ENCODE peak calls at places on chromosome 6, in nine cellular contexts. J is heart right ventricle, L is Caki2, F is NCI-H82, H is occipital lobe, I is brain pericyte, U is pancreas, C is iris pigment epithelial cell, Z is cardiac fibroblast. K is an unnamed sample.
A peak's percentile ranks its signal among the peaks of the same experiment; 100 is the strongest.

GRCh38 chr6:90846824-90847223 is 260.0 kb upstream of the MAP3K7 start:
- DNase-seq in J (no peak), L (no peak), F (peak; percentile 1), H (no peak), I (no peak), U (no peak), C (peak; percentile 2), Z (no peak), K (no peak)

GRCh38 chr6:84061613-84062398 is 28.2 kb downstream of the MRAP2 start:
- DNase-seq in J (no peak), L (no peak), F (no peak), H (no peak), I (no peak), U (no peak), C (no peak), Z (no peak), K (no peak)

GRCh38 chr6:157753291-157753690 is 69.8 kb upstream of the SNX9 start:
- DNase-seq in J (no peak), L (no peak), F (peak; percentile 28), H (no peak), I (no peak), U (no peak), C (peak; percentile 38), Z (no peak), K (no peak)

GRCh38 chr6:106069478-106069877 is 16.7 kb upstream of the PRDM1 start:
- DNase-seq in J (peak; percentile 30), L (peak; percentile 91), F (peak; percentile 97), H (no peak), I (peak; percentile 57), U (no peak), C (peak; percentile 89), Z (peak; percentile 91), K (no peak)

GRCh38 chr6:25627001-25627400 is 25.0 kb upstream of the SCGN start:
- DNase-seq in J (no peak), L (no peak), F (no peak), H (no peak), I (no peak), U (no peak), C (no peak), Z (no peak), K (no peak)

GRCh38 chr6:132136976-132137375 is 185.8 kb upstream of the CCN2 start:
- DNase-seq in J (no peak), L (no peak), F (no peak), H (no peak), I (no peak), U (no peak), C (no peak), Z (no peak), K (no peak)

GRCh38 chr6:44572346-44572745 is 184.8 kb downstream of the CDC5L start:
- DNase-seq in J (no peak), L (no peak), F (no peak), H (no peak), I (no peak), U (no peak), C (no peak), Z (peak; percentile 49), K (no peak)

GRCh38 chr6:44133003-44133931 is 5.9 kb downstream of the TMEM63B start:
- DNase-seq in J (peak; percentile 52), L (peak; percentile 57), F (peak; percentile 86), H (peak; percentile 67), I (peak; percentile 38), U (no peak), C (peak; percentile 53), Z (peak; percentile 42), K (no peak)

GRCh38 chr6:169677096-169677495 is 24.7 kb downstream of the WDR27 start:
- DNase-seq in J (no peak), L (no peak), F (no peak), H (no peak), I (no peak), U (no peak), C (peak; percentile 41), Z (no peak), K (no peak)

GRCh38 chr6:63637865-63638445 is 2.4 kb downstream of the PHF3 start:
- DNase-seq in J (no peak), L (no peak), F (no peak), H (no peak), I (no peak), U (no peak), C (peak; percentile 6), Z (no peak), K (no peak)

GRCh38 chr6:21604081-21604480 is 10.5 kb downstream of the SOX4 start:
- DNase-seq in J (no peak), L (no peak), F (no peak), H (no peak), I (no peak), U (no peak), C (no peak), Z (no peak), K (no peak)

GRCh38 chr6:130613176-130613575 is 214.0 kb upstream of the SMLR1 start:
- DNase-seq in J (no peak), L (no peak), F (no peak), H (no peak), I (no peak), U (no peak), C (no peak), Z (no peak), K (no peak)

GRCh38 chr6:99810942-99811633 is 182.9 kb downstream of the MCHR2 start:
- DNase-seq in J (no peak), L (peak; percentile 10), F (no peak), H (no peak), I (no peak), U (no peak), C (no peak), Z (no peak), K (no peak)

GRCh38 chr6:106247293-106247692 is 78.3 kb downstream of the ATG5 start:
- DNase-seq in J (no peak), L (no peak), F (no peak), H (no peak), I (no peak), U (no peak), C (peak; percentile 47), Z (peak; percentile 87), K (no peak)

GRCh38 chr6:42742116-42742894 is 3.6 kb downstream of the TBCC start:
- DNase-seq in J (no peak), L (peak; percentile 57), F (peak; percentile 99), H (no peak), I (no peak), U (no peak), C (peak; percentile 54), Z (peak; percentile 32), K (no peak)

GRCh38 chr6:129110687-129111343 is 227.9 kb downstream of the LAMA2 start:
- DNase-seq in J (no peak), L (no peak), F (no peak), H (no peak), I (no peak), U (no peak), C (peak; percentile 39), Z (peak; percentile 29), K (no peak)

GRCh38 chr6:72826744-72827438 is 205.0 kb downstream of the KCNQ5 start:
- DNase-seq in J (no peak), L (no peak), F (no peak), H (no peak), I (no peak), U (no peak), C (peak; percentile 45), Z (peak; percentile 84), K (no peak)

GRCh38 chr6:42963855-42964605 is 3.5 kb downstream of the GNMT start:
- DNase-seq in J (no peak), L (peak; percentile 40), F (peak; percentile 88), H (no peak), I (no peak), U (no peak), C (peak; percentile 61), Z (peak; percentile 63), K (no peak)

GRCh38 chr6:113094781-113095180 is 747.7 kb downstream of the RFPL4B start:
- DNase-seq in J (no peak), L (no peak), F (no peak), H (no peak), I (no peak), U (no peak), C (peak; percentile 88), Z (peak; percentile 51), K (no peak)

GRCh38 chr6:143270026-143270425 is 180.5 kb downstream of the ADAT2 start:
- DNase-seq in J (no peak), L (no peak), F (no peak), H (no peak), I (no peak), U (no peak), C (peak; percentile 17), Z (peak; percentile 22), K (no peak)

GRCh38 chr6:87393026-87393622 is 14.6 kb upstream of the CFAP206 start:
- DNase-seq in J (peak; percentile 30), L (peak; percentile 63), F (peak; percentile 84), H (peak; percentile 1), I (peak; percentile 37), U (no peak), C (peak; percentile 67), Z (peak; percentile 81), K (peak; percentile 20)

GRCh38 chr6:39051399-39052122 is 3.0 kb downstream of the GLP1R start:
- DNase-seq in J (no peak), L (no peak), F (no peak), H (no peak), I (no peak), U (no peak), C (peak; percentile 12), Z (no peak), K (no peak)

GRCh38 chr6:4133941-4134838 is 1.2 kb downstream of the ECI2 start:
- DNase-seq in J (peak; percentile 19), L (peak; percentile 30), F (peak; percentile 72), H (no peak), I (no peak), U (no peak), C (peak; percentile 38), Z (peak; percentile 18), K (peak; percentile 21)

GRCh38 chr6:392441-393390 is 1.2 kb downstream of the IRF4 start:
- DNase-seq in J (no peak), L (no peak), F (no peak), H (no peak), I (no peak), U (no peak), C (peak; percentile 9), Z (peak; percentile 3), K (no peak)

GRCh38 chr6:43181621-43181941 is 415 bp upstream of the CUL9 start:
- DNase-seq in J (no peak), L (no peak), F (no peak), H (no peak), I (no peak), U (no peak), C (no peak), Z (no peak), K (no peak)

GRCh38 chr6:34792605-34793500 is 970 bp downstream of the BLTP3A start:
- DNase-seq in J (peak; percentile 18), L (peak; percentile 57), F (peak; percentile 62), H (peak; percentile 8), I (no peak), U (no peak), C (peak; percentile 81), Z (peak; percentile 75), K (peak; percentile 26)

GRCh38 chr6:30837870-30838269 is 46.4 kb upstream of the DDR1 start:
- DNase-seq in J (no peak), L (no peak), F (peak; percentile 32), H (no peak), I (no peak), U (no peak), C (no peak), Z (no peak), K (no peak)

GRCh38 chr6:121522265-121522664 is 86.8 kb downstream of the GJA1 start:
- DNase-seq in J (peak; percentile 6), L (peak; percentile 51), F (no peak), H (no peak), I (peak; percentile 63), U (no peak), C (peak; percentile 98), Z (peak; percentile 99), K (no peak)

GRCh38 chr6:69233195-69233524 is 563.6 kb downstream of the LMBRD1 start:
- DNase-seq in J (no peak), L (no peak), F (peak; percentile 77), H (no peak), I (no peak), U (no peak), C (no peak), Z (no peak), K (no peak)

GRCh38 chr6:83707829-83708545 is 914 bp downstream of the SNAP91 start:
- DNase-seq in J (no peak), L (no peak), F (peak; percentile 40), H (peak; percentile 40), I (no peak), U (no peak), C (no peak), Z (peak; percentile 2), K (no peak)

K was measured in natural killer cell.